ENCODE peak calls at places on chromosomes 11 and 22, in seven cellular contexts. B is uterus, P is bronchial epithelial cell, C is BJ, Z is colonic mucosa, K is GM20000, A is spleen. G is an unnamed sample.

GRCh38 chr11:63845911-63846310 is 7.0 kb downstream of the MARK2 start:
- DNase-seq in A (no peak), B (no peak), C (no peak), Z (no peak), P (no peak), K (no peak), G (no peak)

GRCh38 chr11:119716475-119717057 is 12.4 kb downstream of the NECTIN1 start:
- DNase-seq in A (no peak), B (no peak), Z (no peak), P (no peak), C (no peak), K (no peak), G (no peak)

GRCh38 chr22:45842141-45842831 is 134.7 kb downstream of the WNT7B start:
- DNase-seq in P (peak; percentile 51), Z (no peak), C (no peak), B (no peak), A (no peak), K (no peak), G (no peak)

GRCh38 chr11:16032974-16033373 is 323.4 kb downstream of the SOX6 start:
- DNase-seq in P (no peak), Z (no peak), K (no peak), B (no peak), A (no peak), C (no peak), G (no peak)

GRCh38 chr11:72418834-72419560 is 15.3 kb downstream of the CLPB start:
- DNase-seq in K (peak; percentile 46), A (no peak), B (no peak), C (no peak), Z (no peak), P (no peak), G (no peak)

GRCh38 chr11:69683764-69684333 is 8.7 kb upstream of the LTO1 start:
- DNase-seq in P (peak; percentile 18), A (peak; percentile 54), B (no peak), Z (no peak), C (no peak), K (no peak), G (no peak)

GRCh38 chr11:131064373-131064991 is 148.2 kb upstream of the SNX19 start:
- DNase-seq in K (peak; percentile 74), A (no peak), B (no peak), P (peak; percentile 50), Z (peak; percentile 30), C (no peak), G (peak; percentile 84)

GRCh38 chr22:37431811-37432707 is 4.8 kb upstream of the ELFN2 start:
- DNase-seq in P (peak; percentile 98), A (no peak), K (no peak), C (peak; percentile 99), B (no peak), Z (no peak), G (no peak)

GRCh38 chr11:132032555-132032954 is 662.1 kb downstream of the NTM start:
- DNase-seq in P (peak; percentile 33), A (no peak), Z (no peak), B (no peak), K (no peak), C (no peak), G (no peak)

GRCh38 chr11:111937859-111938258 is 716 bp downstream of the DIXDC1 start:
- DNase-seq in C (no peak), Z (no peak), K (no peak), B (no peak), A (no peak), P (no peak), G (no peak)

GRCh38 chr11:33329705-33330329 is 72.6 kb downstream of the HIPK3 start:
- DNase-seq in Z (peak; percentile 53), K (peak; percentile 38), P (peak; percentile 74), A (no peak), C (no peak), B (peak; percentile 27), G (peak; percentile 36)

GRCh38 chr22:27636716-27637503 is 164.6 kb downstream of the MN1 start:
- DNase-seq in A (no peak), P (no peak), K (no peak), C (no peak), Z (no peak), B (no peak), G (no peak)

GRCh38 chr22:37801946-37802309 is 5.8 kb upstream of the GCAT start:
- DNase-seq in C (no peak), Z (peak; percentile 52), K (no peak), P (no peak), A (no peak), B (no peak), G (no peak)

GRCh38 chr11:20887137-20887536 is 217.8 kb downstream of the NELL1 start:
- DNase-seq in Z (no peak), P (no peak), B (no peak), K (no peak), C (no peak), A (no peak), G (no peak)

GRCh38 chr22:40728731-40729189 is 49.5 kb downstream of the MCHR1 start:
- DNase-seq in B (no peak), P (peak; percentile 77), A (peak; percentile 79), Z (no peak), C (no peak), K (no peak), G (no peak)

GRCh38 chr22:47018010-47018910 is 255.8 kb downstream of the TBC1D22A start:
- DNase-seq in B (no peak), C (no peak), A (no peak), P (no peak), K (no peak), Z (no peak), G (no peak)

GRCh38 chr11:77091146-77091940 is 11.3 kb upstream of the OMP start:
- DNase-seq in C (no peak), P (peak; percentile 70), A (peak; percentile 90), B (peak; percentile 80), K (peak; percentile 91), Z (peak; percentile 93), G (peak; percentile 88)

GRCh38 chr11:2088746-2089535 is 50.2 kb downstream of the IGF2 start:
- DNase-seq in P (no peak), C (no peak), Z (no peak), B (no peak), K (no peak), A (no peak), G (no peak)

GRCh38 chr11:14357843-14358728 is 897 bp downstream of the RRAS2 start:
- DNase-seq in A (peak; percentile 86), K (no peak), Z (peak; percentile 70), P (peak; percentile 45), C (no peak), B (peak; percentile 45), G (peak; percentile 74)

GRCh38 chr11:14360976-14361375 is 2.0 kb upstream of the RRAS2 start:
- DNase-seq in B (no peak), Z (no peak), K (no peak), C (no peak), A (no peak), P (no peak), G (no peak)

GRCh38 chr11:14356342-14356741 is 2.6 kb downstream of the RRAS2 start:
- DNase-seq in B (no peak), A (no peak), P (no peak), K (no peak), Z (no peak), C (no peak), G (no peak)

GRCh38 chr11:14359573-14360031 is 619 bp upstream of the RRAS2 start:
- DNase-seq in C (no peak), Z (no peak), A (no peak), P (no peak), B (no peak), K (no peak), G (no peak)

DNA sequence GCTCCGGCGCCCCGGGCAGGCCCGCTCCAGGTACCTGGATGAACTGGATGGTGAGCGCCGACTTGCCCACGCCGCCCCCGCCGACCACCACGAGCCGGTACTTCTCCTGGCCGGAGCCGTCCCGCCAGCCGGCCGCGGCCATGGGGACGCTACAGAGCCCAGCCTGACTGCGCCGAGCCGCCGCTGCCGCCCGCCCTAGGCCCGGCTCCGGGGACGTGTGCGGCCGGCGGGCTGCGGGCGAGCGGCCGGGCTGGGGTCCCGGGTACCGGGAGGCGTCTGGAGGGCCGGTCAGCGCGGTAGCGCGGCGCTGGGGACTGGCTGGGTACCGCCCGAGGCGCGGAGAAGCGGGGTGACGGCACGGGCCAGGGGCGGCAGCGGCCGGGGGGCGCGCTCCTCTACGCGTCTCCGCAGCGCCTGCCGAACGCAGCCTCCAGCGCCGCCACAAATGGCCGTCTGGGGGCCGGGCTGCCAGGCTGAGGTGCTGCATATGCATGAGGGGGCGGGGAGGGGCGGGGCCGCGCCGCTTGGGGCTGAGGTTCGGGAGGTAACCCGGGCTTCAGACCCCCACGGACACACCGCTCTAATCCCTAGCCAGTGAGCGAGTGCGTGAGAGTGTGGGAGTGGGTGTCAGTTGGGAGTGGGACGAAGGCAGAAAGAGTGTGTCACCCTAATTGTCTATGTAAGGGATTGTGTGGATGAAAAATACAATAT is at the start of gene RRAS2:
- DNase-seq in C (no peak), K (peak; percentile 89), A (peak; percentile 94), Z (peak; percentile 82), P (peak; percentile 53), B (peak; percentile 69), G (peak; percentile 88)
- TF ChIP-seq CTCF in C (no peak), K (no peak), A (no peak), Z (no peak), P (no peak), B (no peak), G (no peak)

GRCh38 chr11:122002926-122003325 is 113.1 kb downstream of the BLID start:
- DNase-seq in B (no peak), K (no peak), P (no peak), A (no peak), C (no peak), Z (no peak), G (no peak)
- TF ChIP-seq CTCF in B (no peak), K (no peak), P (no peak), A (no peak), C (no peak), Z (no peak), G (no peak)

DNA sequence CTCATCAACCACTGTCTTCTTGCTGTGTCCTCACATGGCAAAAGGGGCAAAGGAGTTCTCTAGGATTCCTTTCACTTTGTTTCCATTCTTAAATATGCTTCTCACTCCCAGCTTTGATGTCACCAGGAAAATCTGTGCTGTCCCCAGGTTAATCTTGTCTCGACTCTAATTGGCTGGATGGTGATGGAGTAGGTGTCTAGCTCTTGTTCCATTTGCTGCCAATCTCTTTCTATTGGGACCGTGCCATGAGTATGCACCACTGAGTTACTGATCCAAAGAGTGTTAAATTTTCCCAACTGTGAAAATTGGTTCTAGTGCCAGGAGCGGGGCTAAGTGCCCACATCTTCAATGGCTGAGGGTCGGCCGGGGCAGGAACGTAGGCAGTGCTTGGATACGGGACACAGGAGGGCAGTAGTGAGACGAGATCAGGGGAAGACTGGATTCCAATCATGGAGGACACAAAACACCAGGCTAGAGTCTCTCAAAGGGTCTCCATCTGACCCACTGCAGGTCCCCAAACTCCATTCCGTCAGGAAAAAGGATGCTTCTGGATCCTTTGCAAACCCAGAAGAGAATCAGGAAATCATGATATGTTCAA is 47.7 kb upstream of the CSNK2A3 start:
- DNase-seq in P (no peak), K (peak; percentile 23), C (no peak), Z (no peak), B (no peak), A (no peak), G (peak; percentile 44)
- TF ChIP-seq CTCF in P (peak; percentile 30), K (no peak), C (peak; percentile 12), Z (no peak), B (no peak), A (no peak), G (peak; percentile 18)

DNA sequence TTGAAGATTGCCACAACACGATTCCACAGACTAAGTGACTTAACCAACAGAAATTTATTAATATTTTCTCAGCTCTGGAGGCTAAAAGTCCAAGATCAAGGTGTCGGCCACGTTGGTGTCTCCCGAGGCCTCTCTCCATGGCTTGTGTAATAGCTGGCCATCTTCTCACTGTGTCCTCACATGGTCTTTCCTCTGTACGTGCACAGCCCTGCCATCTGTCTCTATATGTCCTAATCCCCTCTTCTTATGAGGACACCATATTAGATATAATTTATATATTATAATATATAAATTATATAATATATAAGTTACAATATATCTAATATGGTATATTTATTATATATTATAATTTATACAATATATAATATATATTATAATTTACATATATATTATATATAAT is 25.1 kb upstream of the SCGB1A1 start:
- DNase-seq in K (no peak), B (no peak), A (no peak), P (no peak), C (no peak), Z (no peak), G (no peak)
- TF ChIP-seq CTCF in K (no peak), B (no peak), A (no peak), P (no peak), C (no peak), Z (no peak), G (no peak)